ENCODE peak calls at places on chromosomes 13 and 19, in seven cellular contexts. O is spleen, L is LNCaP clone FGC, Y is AG04450, A is brain microvascular endothelial cell, F is right lobe of liver, B is fibroblast of mammary gland. Q is an unnamed sample.

GRCh38 chr13:76503756-76504155 is 382.4 kb downstream of the KCTD12 start:
- DNase-seq in O (no peak), L (no peak), Y (no peak), A (no peak), F (no peak), B (no peak), Q (no peak)

GRCh38 chr13:98496239-98496668 is 80.7 kb downstream of the STK24 start:
- DNase-seq in O (no peak), L (no peak), Y (no peak), A (no peak), F (no peak), B (peak; percentile 55), Q (no peak)

GRCh38 chr13:68908879-68909278 is 1198.7 kb upstream of the ATXN8OS start:
- DNase-seq in O (no peak), L (no peak), Y (no peak), A (no peak), F (no peak), B (no peak), Q (no peak)

GRCh38 chr13:49877629-49878218 is 58.4 kb downstream of the SPRYD7 start:
- DNase-seq in O (no peak), L (no peak), Y (no peak), A (no peak), F (no peak), B (peak; percentile 42), Q (no peak)

GRCh38 chr13:21078501-21078900 is 17.1 kb upstream of the LATS2 start:
- DNase-seq in O (no peak), L (no peak), Y (no peak), A (no peak), F (no peak), B (peak; percentile 67), Q (peak; percentile 25)

GRCh38 chr13:113001251-113002140 is 32.5 kb downstream of the MCF2L start:
- DNase-seq in O (no peak), L (peak; percentile 27), Y (no peak), A (peak; percentile 5), F (no peak), B (no peak), Q (no peak)

GRCh38 chr13:111409413-111409812 is 89.0 kb downstream of the TEX29 start:
- DNase-seq in O (no peak), L (no peak), Y (no peak), A (no peak), F (no peak), B (no peak), Q (no peak)

GRCh38 chr13:76708138-76708537 is 178.1 kb downstream of the KCTD12 start:
- DNase-seq in O (no peak), L (no peak), Y (no peak), A (no peak), F (no peak), B (no peak), Q (no peak)

DNA sequence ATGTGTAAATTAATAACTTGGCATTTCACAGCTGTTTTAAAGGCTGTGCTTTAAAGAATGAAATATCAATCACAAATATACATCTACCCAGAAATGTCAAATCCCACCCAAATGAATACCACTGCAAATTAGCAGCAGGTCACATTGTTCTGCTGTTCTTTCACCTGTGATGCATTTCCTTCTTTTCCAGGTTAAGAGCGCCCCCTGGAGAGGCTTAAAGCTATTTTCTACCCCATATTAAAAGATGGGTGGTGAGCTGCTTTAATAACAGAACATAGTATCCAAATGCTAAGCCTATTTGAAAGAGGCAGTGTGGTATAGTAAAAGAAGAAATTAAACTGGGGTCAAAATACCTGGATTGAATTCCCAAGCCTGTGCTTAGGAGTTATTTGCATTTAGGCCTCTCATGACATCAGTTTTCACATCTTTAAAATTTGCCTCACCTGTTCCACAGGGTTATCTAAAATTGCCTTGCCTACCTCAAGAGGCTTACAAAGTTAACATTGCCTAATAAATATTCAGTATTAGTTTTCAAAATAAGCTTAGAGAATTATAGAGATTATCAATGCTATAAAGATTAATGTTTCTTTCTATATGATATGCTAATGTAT is 396.9 kb upstream of the SLITRK5 start:
- DNase-seq in O (no peak), L (peak; percentile 6), Y (peak; percentile 10), A (no peak), F (peak; percentile 48), B (peak; percentile 42), Q (no peak)
- TF ChIP-seq CTCF in O (peak; percentile 16), L (peak; percentile 58), Y (peak; percentile 76), A (peak; percentile 75), F (peak; percentile 73), B (peak; percentile 55), Q (peak; percentile 89)

DNA sequence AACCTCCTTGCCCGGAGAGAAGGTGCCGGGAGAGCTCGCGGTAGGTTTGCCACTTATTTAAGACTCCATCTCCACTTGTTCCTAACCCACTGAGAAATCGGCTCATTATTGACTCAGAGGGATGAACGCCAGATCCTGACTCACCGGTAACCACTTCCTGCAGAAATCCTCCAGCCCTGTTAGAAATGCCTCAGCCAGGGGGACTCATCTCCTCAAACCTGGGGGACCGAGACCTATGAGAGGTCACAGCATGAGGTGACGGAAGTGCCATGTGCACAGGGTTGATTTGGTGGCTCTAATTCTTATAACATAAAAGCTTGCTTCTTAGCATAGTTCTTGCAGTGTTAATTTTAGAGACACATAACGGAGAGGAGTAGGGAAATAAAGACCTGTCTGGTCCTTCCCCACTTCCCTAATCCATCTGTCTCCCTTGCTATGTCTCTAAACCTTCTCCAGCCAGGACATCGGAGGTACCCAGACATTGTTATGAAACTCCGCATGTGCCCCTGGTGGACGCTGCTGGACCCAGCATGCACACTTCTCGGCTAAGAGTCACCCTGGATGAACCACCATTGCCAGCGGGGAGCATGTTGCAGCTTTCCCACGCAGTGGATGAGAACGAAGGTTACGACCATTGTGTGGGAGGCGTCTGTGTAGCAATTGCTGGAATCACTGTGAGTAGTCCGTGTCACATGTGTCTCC is 158.9 kb downstream of the EFNB2 start:
- DNase-seq in O (no peak), L (no peak), Y (peak; percentile 67), A (peak; percentile 98), F (no peak), B (peak; percentile 98), Q (no peak)
- TF ChIP-seq CTCF in O (no peak), L (no peak), Y (peak; percentile 17), A (peak; percentile 78), F (no peak), B (peak; percentile 54), Q (peak; percentile 20)

DNA sequence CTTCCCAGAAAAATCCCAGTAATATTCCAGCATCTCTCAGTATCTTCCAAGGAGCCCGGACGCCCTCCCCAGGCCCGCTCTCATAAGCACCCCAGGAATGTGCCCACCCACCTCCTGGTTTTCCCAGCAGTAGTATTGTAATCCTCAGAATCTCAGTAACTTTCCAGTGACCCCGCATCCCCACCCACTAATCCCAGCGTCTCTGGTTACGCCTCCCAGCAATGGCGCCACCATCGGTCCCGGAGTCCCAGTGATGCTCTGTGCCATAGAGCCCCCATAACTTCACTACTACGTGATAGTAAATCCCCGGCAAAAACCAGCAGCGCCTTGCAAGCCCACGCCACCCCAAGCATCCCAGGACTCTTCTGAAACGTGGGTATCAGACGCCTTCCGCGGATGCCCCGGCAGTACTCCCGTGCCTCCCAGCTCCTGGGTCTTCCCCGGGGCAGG is 961 bp upstream of the PNPLA6 start:
- DNase-seq in O (no peak), L (no peak), Y (peak; percentile 57), A (peak; percentile 78), F (peak; percentile 62), B (peak; percentile 83), Q (peak; percentile 87)
- TF ChIP-seq CTCF in O (no peak), L (no peak), Y (peak; percentile 30), A (peak; percentile 36), F (no peak), B (peak; percentile 4), Q (peak; percentile 25)

GRCh38 chr19:7505682-7506384 is 10.1 kb upstream of the ZNF358 start:
- DNase-seq in O (no peak), L (no peak), Y (no peak), A (no peak), F (no peak), B (no peak), Q (no peak)

GRCh38 chr19:7507884-7508283 is 8.0 kb upstream of the ZNF358 start:
- DNase-seq in O (peak; percentile 86), L (no peak), Y (peak; percentile 37), A (peak; percentile 92), F (no peak), B (peak; percentile 91), Q (peak; percentile 89)

GRCh38 chr19:7506385-7507328 is 9.2 kb upstream of the ZNF358 start:
- DNase-seq in O (peak; percentile 91), L (peak; percentile 97), Y (no peak), A (peak; percentile 61), F (peak; percentile 78), B (peak; percentile 95), Q (no peak)

GRCh38 chr19:7504684-7505083 is 11.2 kb upstream of the ZNF358 start:
- DNase-seq in O (no peak), L (no peak), Y (no peak), A (no peak), F (no peak), B (no peak), Q (no peak)

DNA sequence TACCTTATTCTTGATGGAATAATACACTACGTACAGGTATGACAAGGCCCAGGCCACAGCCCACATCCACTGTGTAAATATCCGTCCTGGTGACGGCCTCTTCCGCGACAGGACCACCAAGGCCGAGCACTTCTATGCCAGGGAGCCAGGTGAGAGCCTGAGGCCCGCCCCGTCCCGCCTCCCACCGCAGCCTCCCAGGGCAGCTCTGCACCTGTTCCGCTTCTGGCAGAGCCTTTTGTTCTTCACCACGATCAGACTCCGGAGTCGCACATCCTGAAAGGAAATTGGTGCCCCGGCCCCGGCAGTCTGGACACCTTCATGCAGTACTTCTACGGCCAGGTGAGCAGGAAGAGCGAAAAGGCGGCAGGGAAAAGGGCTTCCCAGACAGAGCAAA is 10.6 kb upstream of the ZNF358 start:
- DNase-seq in O (no peak), L (no peak), Y (no peak), A (no peak), F (no peak), B (no peak), Q (no peak)
- TF ChIP-seq CTCF in O (no peak), L (no peak), Y (no peak), A (no peak), F (no peak), B (no peak), Q (no peak)

GRCh38 chr19:38838208-38838985 is 6.8 kb upstream of the ECH1 start:
- DNase-seq in O (peak; percentile 60), L (no peak), Y (no peak), A (no peak), F (no peak), B (no peak), Q (no peak)
- TF ChIP-seq CTCF in O (no peak), L (peak; percentile 25), Y (no peak), A (peak; percentile 9), F (no peak), B (no peak), Q (no peak)

GRCh38 chr19:45506246-45506990 is 861 bp upstream of the VASP start:
- DNase-seq in O (peak; percentile 100), L (no peak), Y (peak; percentile 66), A (peak; percentile 92), F (peak; percentile 98), B (peak; percentile 85), Q (peak; percentile 96)
- TF ChIP-seq CTCF in O (peak; percentile 71), L (peak; percentile 58), Y (peak; percentile 56), A (peak; percentile 57), F (peak; percentile 57), B (peak; percentile 16), Q (peak; percentile 59)